ENCODE peak calls at places on chromosomes 16 and 17, in six cellular contexts. V is CD4-positive, alpha-beta memory T cell; U is gastrocnemius medialis; F is tibial nerve; W is effector memory CD4-positive, alpha-beta T cell; N is A549. A is an unnamed sample.
A peak's percentile ranks its signal among the peaks of the same experiment; 100 is the strongest.

GRCh38 chr16:69703638-69704037 is 22.7 kb downstream of the NQO1 start:
- DNase-seq in V (no peak), U (no peak), F (no peak), W (no peak), N (no peak), A (no peak)

GRCh38 chr17:39027440-39028035 is 60.3 kb upstream of the FBXO47 start:
- DNase-seq in V (no peak), U (no peak), F (no peak), W (no peak), N (no peak), A (no peak)

GRCh38 chr17:43790311-43790940 is 10.2 kb downstream of the CFAP97D1 start:
- DNase-seq in V (no peak), U (no peak), F (no peak), W (no peak), N (no peak), A (no peak)

GRCh38 chr16:89921699-89922476 is 1.3 kb upstream of the TUBB3 start:
- DNase-seq in V (no peak), U (no peak), F (no peak), W (no peak), N (peak; percentile 90), A (no peak)

GRCh38 chr17:39973496-39973895 is 7.1 kb upstream of the PSMD3 start:
- DNase-seq in V (no peak), U (no peak), F (no peak), W (no peak), N (no peak), A (no peak)

GRCh38 chr16:58474296-58474695 is 25.6 kb upstream of the NDRG4 start:
- DNase-seq in V (no peak), U (no peak), F (no peak), W (no peak), N (no peak), A (no peak)

GRCh38 chr16:74623214-74623842 is 16.4 kb upstream of the GLG1 start:
- DNase-seq in V (peak; percentile 54), U (no peak), F (peak; percentile 6), W (no peak), N (peak; percentile 57), A (no peak)

GRCh38 chr17:7018331-7018964 is 4.4 kb upstream of the BCL6B start:
- DNase-seq in V (no peak), U (peak; percentile 49), F (peak; percentile 52), W (no peak), N (no peak), A (no peak)

GRCh38 chr16:86797700-86798099 is 219.4 kb downstream of the FOXL1 start:
- DNase-seq in V (no peak), U (no peak), F (no peak), W (no peak), N (no peak), A (no peak)

GRCh38 chr16:72952404-72953301 is 95.3 kb downstream of the ZFHX3 start:
- DNase-seq in V (no peak), U (no peak), F (no peak), W (no peak), N (no peak), A (no peak)

GRCh38 chr17:29449865-29450671 is 59.9 kb downstream of the TAOK1 start:
- DNase-seq in V (no peak), U (no peak), F (no peak), W (no peak), N (no peak), A (no peak)

GRCh38 chr16:27690604-27691003 is 140.7 kb downstream of the KATNIP start:
- DNase-seq in V (peak; percentile 3), U (no peak), F (no peak), W (no peak), N (no peak), A (no peak)

GRCh38 chr16:89334461-89334860 is 117.0 kb downstream of the ZNF778 start:
- DNase-seq in V (no peak), U (no peak), F (no peak), W (no peak), N (no peak), A (no peak)

GRCh38 chr17:72634621-72635020 is 457.9 kb downstream of the SLC39A11 start:
- DNase-seq in V (peak; percentile 30), U (no peak), F (no peak), W (no peak), N (no peak), A (no peak)

GRCh38 chr17:31660684-31661083 is 198.4 kb downstream of the COPRS start:
- DNase-seq in V (no peak), U (no peak), F (no peak), W (no peak), N (no peak), A (no peak)

GRCh38 chr16:60776311-60776710 is 1259.9 kb downstream of the CDH8 start:
- DNase-seq in V (no peak), U (no peak), F (no peak), W (no peak), N (no peak), A (no peak)

GRCh38 chr16:807345-808251 is 7.1 kb upstream of the GNG13 start:
- DNase-seq in V (peak; percentile 79), U (peak; percentile 58), F (peak; percentile 69), W (peak; percentile 60), N (peak; percentile 83), A (no peak)

GRCh38 chr16:84599528-84600202 is 18.2 kb downstream of the COTL1 start:
- DNase-seq in V (peak; percentile 49), U (no peak), F (peak; percentile 56), W (no peak), N (no peak), A (no peak)

GRCh38 chr16:10749680-10750035 is 6.0 kb downstream of the NUBP1 start:
- DNase-seq in V (no peak), U (no peak), F (no peak), W (no peak), N (no peak), A (no peak)

GRCh38 chr16:64773184-64773583 is 348.7 kb downstream of the CDH11 start:
- DNase-seq in V (no peak), U (no peak), F (no peak), W (no peak), N (no peak), A (no peak)

GRCh38 chr17:42883802-42884553 is 16.6 kb upstream of the G6PC1 start:
- DNase-seq in V (no peak), U (no peak), F (no peak), W (no peak), N (no peak), A (no peak)

GRCh38 chr17:34503804-34504203 is 75.6 kb upstream of the TMEM132E start:
- DNase-seq in V (no peak), U (no peak), F (no peak), W (no peak), N (no peak), A (no peak)

GRCh38 chr17:34502426-34502825 is 77.0 kb upstream of the TMEM132E start:
- DNase-seq in V (no peak), U (no peak), F (no peak), W (no peak), N (no peak), A (no peak)

GRCh38 chr17:34499576-34499975 is 79.8 kb upstream of the TMEM132E start:
- DNase-seq in V (no peak), U (no peak), F (no peak), W (no peak), N (no peak), A (no peak)

GRCh38 chr17:34504814-34505484 is 74.4 kb upstream of the TMEM132E start:
- DNase-seq in V (no peak), U (no peak), F (no peak), W (no peak), N (no peak), A (no peak)
- H3K27ac ChIP-seq in V (no peak overlapping the region), U (no peak overlapping the region), F (no peak overlapping the region), W (no peak overlapping the region), N (no peak overlapping the region), A (no peak overlapping the region)

GRCh38 chr17:64240741-64241347 is 22.2 kb downstream of the TEX2 start:
- DNase-seq in V (no peak), U (no peak), F (peak; percentile 49), W (no peak), N (no peak), A (no peak)

GRCh38 chr17:64243340-64243739 is 19.7 kb downstream of the TEX2 start:
- DNase-seq in V (no peak), U (no peak), F (no peak), W (no peak), N (no peak), A (no peak)

GRCh38 chr17:64244165-64244564 is 18.9 kb downstream of the TEX2 start:
- DNase-seq in V (no peak), U (no peak), F (no peak), W (no peak), N (no peak), A (no peak)

GRCh38 chr17:64240261-64240740 is 22.8 kb downstream of the TEX2 start:
- DNase-seq in V (no peak), U (no peak), F (no peak), W (no peak), N (no peak), A (no peak)

DNA sequence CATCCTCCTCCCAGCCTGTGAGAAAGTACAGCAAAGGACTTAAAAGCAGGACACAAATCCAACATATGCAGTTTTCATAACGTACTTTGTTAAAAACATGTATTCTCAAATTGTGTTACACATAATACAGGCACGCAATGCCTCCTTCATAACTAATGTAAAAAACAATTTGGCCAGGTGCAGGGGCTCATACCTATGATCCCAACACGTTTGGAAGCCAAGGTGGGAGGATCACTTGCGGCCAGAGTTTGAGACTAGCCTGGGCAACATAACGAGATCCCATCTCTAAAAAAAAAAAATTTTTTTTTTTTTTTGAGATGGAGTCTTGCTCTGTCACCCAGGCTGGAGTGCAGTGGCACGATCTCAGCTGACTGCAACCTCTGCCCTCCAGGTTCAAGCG is 20.4 kb downstream of the TEX2 start:
- DNase-seq in V (no peak), U (no peak), F (no peak), W (no peak), N (no peak), A (no peak)
- H3K27ac ChIP-seq in V (no peak overlapping the region), U (no peak overlapping the region), F (no peak overlapping the region), W (no peak overlapping the region), N (no peak overlapping the region), A (no peak overlapping the region)

DNA sequence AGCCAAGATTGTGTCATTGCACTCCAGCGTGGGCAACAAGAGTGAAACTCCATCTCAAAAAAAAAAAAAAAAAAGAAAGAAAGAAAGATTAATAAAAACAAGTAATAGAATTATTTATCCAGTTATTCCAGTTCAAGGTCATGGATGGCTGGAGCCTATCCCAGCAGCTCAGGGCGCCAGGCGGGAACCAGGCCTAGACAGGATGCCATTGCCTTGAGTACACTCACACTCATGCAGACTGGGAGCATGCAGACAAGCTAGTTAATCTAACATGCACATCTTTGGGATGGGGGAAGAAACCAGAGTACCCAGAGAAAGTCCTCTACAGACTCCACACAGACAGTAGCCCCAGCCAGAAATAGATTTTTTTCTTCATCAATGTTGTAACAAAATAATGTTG is 17.9 kb downstream of the PDP2 start:
- DNase-seq in V (no peak), U (peak; percentile 58), F (no peak), W (no peak), N (no peak), A (no peak)
- H3K27ac ChIP-seq in V (no peak overlapping the region), U (peak overlapping the region; percentile 98), F (no peak overlapping the region), W (no peak overlapping the region), N (no peak overlapping the region), A (no peak overlapping the region)

DNA sequence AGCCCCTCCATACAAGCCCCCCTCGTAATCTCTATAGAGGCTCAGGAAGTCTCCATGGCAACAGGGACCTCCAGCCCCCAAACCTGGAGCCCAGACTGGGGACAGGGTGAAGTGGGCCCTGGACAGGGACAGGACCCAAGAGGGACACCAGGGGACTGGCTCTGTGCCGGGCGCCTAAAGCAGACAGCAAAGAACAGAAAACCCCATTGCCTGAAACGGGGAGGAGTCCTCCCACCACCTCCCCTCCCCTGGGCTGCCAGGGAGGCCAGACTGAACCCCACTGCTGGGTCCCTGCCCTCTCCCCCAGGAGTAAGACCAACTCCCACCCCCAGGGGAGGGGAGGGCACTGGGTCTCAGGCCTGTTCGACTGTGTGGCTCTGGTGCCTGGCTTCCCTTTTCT is 40.7 kb downstream of the CPNE2 start:
- DNase-seq in V (no peak), U (no peak), F (no peak), W (no peak), N (no peak), A (no peak)
- H3K27ac ChIP-seq in V (peak overlapping the region; percentile 61), U (no peak overlapping the region), F (peak overlapping the region; percentile 64), W (no peak overlapping the region), N (no peak overlapping the region), A (no peak overlapping the region)

A was measured in SK-N-MC.